ENCODE peak calls at places on chromosomes 6 and 20, in ten cellular contexts. I is CD8-positive, alpha-beta T cell; Y is HL-60; C is left lung; E is hepatocyte; A is HCT116; S is neural progenitor cell; V is endothelial cell of umbilical vein; B is heart left ventricle; H is heart right ventricle. D is an unnamed sample.

GRCh38 chr20:2752631-2753455 is 47.6 kb downstream of the CPXM1 start:
- DNase-seq in I (peak), Y (peak), C (peak), E (peak), A (peak), S (peak), V (peak), B (peak), H (no peak), D (no peak)

GRCh38 chr6:30685157-30685976 is 1.1 kb downstream of the PPP1R18 start:
- DNase-seq in I (peak), Y (peak), C (peak), E (no peak), A (no peak), S (no peak), V (peak), B (no peak), H (no peak), D (no peak)

GRCh38 chr6:167825759-167826229 is 917 bp upstream of the AFDN start:
- DNase-seq in I (peak), Y (no peak), C (peak), E (peak), A (peak), S (peak), V (no peak), B (peak), H (peak), D (peak)

GRCh38 chr6:130970839-130971410 is 92.1 kb downstream of the EPB41L2 start:
- DNase-seq in I (no peak), Y (no peak), C (no peak), E (no peak), A (no peak), S (no peak), V (no peak), B (no peak), H (no peak), D (no peak)

GRCh38 chr6:125748534-125749111 is 809 bp upstream of the HEY2 start:
- DNase-seq in I (no peak), Y (no peak), C (no peak), E (no peak), A (no peak), S (peak), V (peak), B (no peak), H (no peak), D (no peak)

GRCh38 chr6:22929228-22929627 is 359.9 kb downstream of the HDGFL1 start:
- DNase-seq in I (no peak), Y (peak), C (no peak), E (no peak), A (no peak), S (no peak), V (peak), B (no peak), H (peak), D (no peak)

GRCh38 chr6:73088138-73088813 is 137.0 kb downstream of the KHDC1L start:
- DNase-seq in I (no peak), Y (no peak), C (no peak), E (no peak), A (no peak), S (no peak), V (no peak), B (no peak), H (no peak), D (no peak)

GRCh38 chr6:75344455-75344854 is 59.9 kb upstream of the TMEM30A start:
- DNase-seq in I (no peak), Y (no peak), C (no peak), E (no peak), A (no peak), S (no peak), V (no peak), B (no peak), H (no peak), D (no peak)

GRCh38 chr6:116530436-116530835 is 15.0 kb downstream of the TRAPPC3L start:
- DNase-seq in I (no peak), Y (no peak), C (no peak), E (no peak), A (no peak), S (no peak), V (no peak), B (no peak), H (no peak), D (no peak)

GRCh38 chr20:17698419-17698818 is 1.3 kb upstream of the BANF2 start:
- DNase-seq in I (no peak), Y (no peak), C (no peak), E (no peak), A (no peak), S (no peak), V (no peak), B (no peak), H (no peak), D (no peak)

GRCh38 chr6:2029130-2029794 is 216.1 kb downstream of the GMDS start:
- DNase-seq in I (no peak), Y (no peak), C (no peak), E (no peak), A (no peak), S (no peak), V (no peak), B (no peak), H (no peak), D (no peak)

GRCh38 chr20:19588731-19589130 is 169.3 kb upstream of the RIN2 start:
- DNase-seq in I (no peak), Y (no peak), C (no peak), E (peak), A (no peak), S (no peak), V (no peak), B (no peak), H (no peak), D (no peak)

GRCh38 chr6:2938004-2938631 is 33.2 kb downstream of the SERPINB6 start:
- DNase-seq in I (no peak), Y (no peak), C (no peak), E (no peak), A (no peak), S (no peak), V (no peak), B (no peak), H (no peak), D (no peak)

GRCh38 chr6:73513496-73513854 is 7.4 kb downstream of the EEF1A1 start:
- DNase-seq in I (no peak), Y (no peak), C (no peak), E (no peak), A (no peak), S (no peak), V (peak), B (no peak), H (no peak), D (no peak)

GRCh38 chr20:1875762-1876161 is 19.4 kb upstream of the SIRPA start:
- DNase-seq in I (no peak), Y (no peak), C (no peak), E (no peak), A (no peak), S (no peak), V (no peak), B (no peak), H (no peak), D (no peak)

GRCh38 chr20:61888101-61888865 is 177.4 kb downstream of the TAF4 start:
- DNase-seq in I (no peak), Y (no peak), C (peak), E (no peak), A (no peak), S (no peak), V (no peak), B (no peak), H (no peak), D (no peak)

GRCh38 chr6:3748726-3749389 is 2.7 kb downstream of the PXDC1 start:
- DNase-seq in I (no peak), Y (no peak), C (no peak), E (no peak), A (no peak), S (no peak), V (no peak), B (no peak), H (no peak), D (no peak)

GRCh38 chr6:87078983-87079616 is 15.8 kb downstream of the CGA start:
- DNase-seq in I (peak), Y (peak), C (no peak), E (peak), A (peak), S (peak), V (peak), B (peak), H (peak), D (peak)

GRCh38 chr20:35279040-35279439 is 1.1 kb upstream of the MMP24OS start:
- DNase-seq in I (no peak), Y (no peak), C (no peak), E (no peak), A (no peak), S (no peak), V (no peak), B (no peak), H (no peak), D (no peak)

GRCh38 chr20:39812116-39812515 is 850.0 kb downstream of the DHX35 start:
- DNase-seq in I (no peak), Y (no peak), C (no peak), E (no peak), A (no peak), S (no peak), V (no peak), B (no peak), H (no peak), D (no peak)

GRCh38 chr6:163086563-163086895 is 328.0 kb upstream of the QKI start:
- DNase-seq in I (no peak), Y (no peak), C (no peak), E (no peak), A (no peak), S (no peak), V (no peak), B (no peak), H (no peak), D (no peak)

GRCh38 chr6:116330511-116330910 is 40.2 kb upstream of the DSE start:
- DNase-seq in I (no peak), Y (no peak), C (no peak), E (no peak), A (no peak), S (no peak), V (no peak), B (no peak), H (no peak), D (no peak)

GRCh38 chr6:168163096-168163731 is 84.2 kb upstream of the FRMD1 start:
- DNase-seq in I (no peak), Y (no peak), C (no peak), E (peak), A (no peak), S (peak), V (no peak), B (no peak), H (no peak), D (no peak)

GRCh38 chr20:40254023-40254772 is 434.8 kb downstream of the MAFB start:
- DNase-seq in I (no peak), Y (no peak), C (no peak), E (no peak), A (no peak), S (no peak), V (no peak), B (peak), H (no peak), D (no peak)

GRCh38 chr6:170420264-170420663 is 113.7 kb downstream of the FAM120B start:
- DNase-seq in I (no peak), Y (no peak), C (no peak), E (no peak), A (no peak), S (no peak), V (no peak), B (no peak), H (no peak), D (no peak)

GRCh38 chr6:1624071-1624847 is 14.5 kb downstream of the FOXC1 start:
- DNase-seq in I (no peak), Y (no peak), C (peak), E (peak), A (no peak), S (peak), V (peak), B (peak), H (no peak), D (no peak)

GRCh38 chr6:5104667-5105066 is 19.5 kb downstream of the PPP1R3G start:
- DNase-seq in I (no peak), Y (no peak), C (no peak), E (no peak), A (no peak), S (no peak), V (no peak), B (no peak), H (no peak), D (no peak)

GRCh38 chr6:73739097-73739496 is 43.1 kb downstream of the CD109 start:
- DNase-seq in I (no peak), Y (peak), C (no peak), E (peak), A (peak), S (peak), V (peak), B (no peak), H (no peak), D (no peak)

GRCh38 chr20:37850724-37851123 is 52.2 kb upstream of the VSTM2L start:
- DNase-seq in I (no peak), Y (no peak), C (no peak), E (no peak), A (no peak), S (no peak), V (no peak), B (no peak), H (no peak), D (no peak)

GRCh38 chr6:85674604-85675003 is 31.9 kb upstream of the SYNCRIP start:
- DNase-seq in I (no peak), Y (no peak), C (no peak), E (no peak), A (no peak), S (no peak), V (no peak), B (no peak), H (no peak), D (no peak)

GRCh38 chr6:74690365-74690764 is 515.5 kb downstream of the COL12A1 start:
- DNase-seq in I (no peak), Y (no peak), C (no peak), E (no peak), A (no peak), S (no peak), V (no peak), B (no peak), H (no peak), D (no peak)

GRCh38 chr6:20447581-20448132 is 46.0 kb downstream of the E2F3 start:
- DNase-seq in I (no peak), Y (no peak), C (no peak), E (no peak), A (no peak), S (no peak), V (no peak), B (no peak), H (no peak), D (no peak)

GRCh38 chr6:122712093-122712863 is 67.2 kb upstream of the FABP7 start:
- DNase-seq in I (no peak), Y (no peak), C (no peak), E (no peak), A (no peak), S (no peak), V (peak), B (no peak), H (no peak), D (no peak)

GRCh38 chr6:148530976-148531375 is 188.3 kb downstream of the SASH1 start:
- DNase-seq in I (no peak), Y (no peak), C (no peak), E (no peak), A (no peak), S (no peak), V (no peak), B (no peak), H (no peak), D (no peak)

GRCh38 chr6:296151-297122 is 4.2 kb downstream of the DUSP22 start:
- DNase-seq in I (peak), Y (peak), C (no peak), E (no peak), A (no peak), S (no peak), V (peak), B (peak), H (peak), D (peak)

GRCh38 chr6:5422321-5422915 is 161.1 kb downstream of the FARS2 start:
- DNase-seq in I (no peak), Y (no peak), C (no peak), E (peak), A (peak), S (peak), V (peak), B (no peak), H (no peak), D (no peak)

DNA sequence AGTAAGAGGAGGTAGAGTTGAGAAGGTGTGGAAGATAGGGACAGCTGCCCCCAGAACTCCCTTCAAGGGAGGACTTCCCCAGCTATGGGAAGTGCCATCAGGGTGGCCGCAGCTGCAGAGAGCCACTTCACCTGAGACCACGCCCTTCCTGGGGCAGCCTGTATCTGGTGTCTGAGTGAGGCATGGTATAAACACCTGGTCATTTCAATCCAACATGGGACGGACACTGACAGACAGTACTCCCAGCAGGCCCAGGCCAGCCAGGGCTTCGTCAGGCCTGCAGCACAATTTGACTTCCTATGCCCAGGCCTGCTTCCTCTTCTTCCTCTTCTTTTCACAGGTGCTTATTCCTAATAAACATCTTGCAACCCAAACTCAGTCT is 4.5 kb downstream of the SOX12 start:
- DNase-seq in I (no peak), Y (no peak), C (no peak), E (no peak), A (no peak), S (no peak), V (no peak), B (no peak), H (no peak), D (no peak)
- H3K27ac ChIP-seq in I (no peak), Y (no peak), C (no peak), E (peak), A (peak), S (peak), V (no peak), B (peak), H (peak), D (peak)

GRCh38 chr6:11462742-11463414 is 74.7 kb upstream of the TMEM170B start:
- DNase-seq in I (no peak), Y (no peak), C (no peak), E (no peak), A (no peak), S (no peak), V (no peak), B (no peak), H (no peak), D (no peak)

GRCh38 chr6:11459002-11459658 is 78.4 kb upstream of the TMEM170B start:
- DNase-seq in I (no peak), Y (no peak), C (no peak), E (no peak), A (no peak), S (peak), V (no peak), B (no peak), H (no peak), D (no peak)

GRCh38 chr6:11458509-11458908 is 79.0 kb upstream of the TMEM170B start:
- DNase-seq in I (no peak), Y (no peak), C (no peak), E (no peak), A (no peak), S (no peak), V (no peak), B (no peak), H (no peak), D (no peak)

GRCh38 chr6:11460837-11461661 is 76.5 kb upstream of the TMEM170B start:
- DNase-seq in I (no peak), Y (no peak), C (no peak), E (no peak), A (no peak), S (no peak), V (no peak), B (no peak), H (no peak), D (no peak)

GRCh38 chr6:11460001-11460668 is 77.4 kb upstream of the TMEM170B start:
- DNase-seq in I (no peak), Y (peak), C (no peak), E (no peak), A (no peak), S (no peak), V (peak), B (no peak), H (no peak), D (no peak)
- TF ChIP-seq CTCF in I (no peak), Y (no peak), C (no peak), E (no peak), A (no peak), S (no peak), V (no peak), B (peak), H (peak), D (no peak)

GRCh38 chr6:127761084-127761483 is 139.8 kb downstream of the THEMIS start:
- DNase-seq in I (no peak), Y (no peak), C (no peak), E (no peak), A (no peak), S (no peak), V (no peak), B (no peak), H (no peak), D (no peak)

GRCh38 chr6:127765949-127766348 is 134.9 kb downstream of the THEMIS start:
- DNase-seq in I (no peak), Y (no peak), C (no peak), E (no peak), A (no peak), S (no peak), V (no peak), B (no peak), H (no peak), D (no peak)

GRCh38 chr6:127768223-127768622 is 132.6 kb downstream of the THEMIS start:
- DNase-seq in I (no peak), Y (no peak), C (no peak), E (no peak), A (no peak), S (no peak), V (no peak), B (no peak), H (no peak), D (no peak)

GRCh38 chr6:127762284-127762683 is 138.6 kb downstream of the THEMIS start:
- DNase-seq in I (no peak), Y (no peak), C (no peak), E (no peak), A (no peak), S (no peak), V (no peak), B (no peak), H (no peak), D (no peak)
- H3K4me3 ChIP-seq in I (no peak), Y (no peak), C (no peak), E (no peak), A (no peak), S (no peak), V (no peak), B (no peak), H (no peak), D (no peak)

GRCh38 chr6:52423448-52423847 is 3.3 kb downstream of the EFHC1 start:
- DNase-seq in I (no peak), Y (no peak), C (no peak), E (no peak), A (no peak), S (no peak), V (no peak), B (no peak), H (no peak), D (no peak)
- H3K27ac ChIP-seq in I (no peak), Y (no peak), C (peak), E (peak), A (no peak), S (no peak), V (peak), B (peak), H (peak), D (no peak)

GRCh38 chr20:49866051-49866450 is 49.3 kb downstream of the SPATA2 start:
- DNase-seq in I (no peak), Y (no peak), C (no peak), E (no peak), A (no peak), S (no peak), V (no peak), B (no peak), H (no peak), D (no peak)
- TF ChIP-seq CTCF in I (no peak), Y (no peak), C (no peak), E (no peak), A (no peak), S (no peak), V (no peak), B (no peak), H (no peak), D (no peak)